ENCODE peak calls at places on chromosomes 5 and 9, in eight cellular contexts. Z, I, C, X, W, N, A and M are unnamed samples.
A peak's percentile ranks its signal among the peaks of the same experiment; 100 is the strongest.

GRCh38 chr9:33120620-33121019 is 44.1 kb upstream of the SMU1 start:
- DNase-seq in Z (no peak), I (no peak), C (no peak), X (no peak), W (no peak), N (no peak), A (no peak), M (no peak)

GRCh38 chr9:137982132-137982666 is 104.6 kb downstream of the CACNA1B start:
- DNase-seq in Z (no peak), I (no peak), C (no peak), X (peak; percentile 50), W (no peak), N (no peak), A (no peak), M (no peak)

GRCh38 chr9:89317282-89317681 is 1.0 kb upstream of the SECISBP2 start:
- DNase-seq in Z (no peak), I (no peak), C (no peak), X (peak; percentile 6), W (no peak), N (no peak), A (no peak), M (no peak)

GRCh38 chr9:90128587-90129190 is 513.9 kb downstream of the DIRAS2 start:
- DNase-seq in Z (no peak), I (no peak), C (no peak), X (no peak), W (no peak), N (no peak), A (no peak), M (no peak)

GRCh38 chr9:32251539-32251938 is 132.9 kb upstream of the ACO1 start:
- DNase-seq in Z (peak; percentile 64), I (no peak), C (no peak), X (peak; percentile 85), W (no peak), N (no peak), A (peak; percentile 15), M (peak; percentile 52)

GRCh38 chr9:93599571-93600403 is 23.4 kb downstream of the PHF2 start:
- DNase-seq in Z (no peak), I (peak; percentile 55), C (no peak), X (no peak), W (no peak), N (no peak), A (no peak), M (no peak)

GRCh38 chr9:72480931-72481330 is 40.5 kb upstream of the TMC1 start:
- DNase-seq in Z (no peak), I (no peak), C (no peak), X (no peak), W (no peak), N (no peak), A (no peak), M (no peak)

GRCh38 chr5:179118756-179119414 is 58.7 kb downstream of the ZNF354C start:
- DNase-seq in Z (no peak), I (peak; percentile 47), C (peak; percentile 22), X (no peak), W (no peak), N (no peak), A (no peak), M (no peak)

GRCh38 chr9:101235105-101235866 is 149.5 kb downstream of the BAAT start:
- DNase-seq in Z (peak; percentile 35), I (no peak), C (no peak), X (peak; percentile 42), W (no peak), N (no peak), A (no peak), M (peak; percentile 4)

GRCh38 chr5:116370149-116370548 is 204.5 kb downstream of the SEMA6A start:
- DNase-seq in Z (no peak), I (no peak), C (no peak), X (no peak), W (no peak), N (no peak), A (no peak), M (no peak)

GRCh38 chr5:73499187-73499586 is 945 bp downstream of the BTF3 start:
- DNase-seq in Z (no peak), I (no peak), C (no peak), X (peak; percentile 14), W (no peak), N (no peak), A (no peak), M (no peak)

GRCh38 chr9:79880626-79881025 is 308.9 kb downstream of the TLE4 start:
- DNase-seq in Z (peak; percentile 16), I (no peak), C (no peak), X (no peak), W (no peak), N (no peak), A (no peak), M (no peak)

GRCh38 chr5:153537225-153537624 is 46.8 kb downstream of the GRIA1 start:
- DNase-seq in Z (no peak), I (no peak), C (no peak), X (no peak), W (no peak), N (no peak), A (no peak), M (no peak)

GRCh38 chr9:573551-574410 is 267.7 kb upstream of the DMRT1 start:
- DNase-seq in Z (no peak), I (no peak), C (no peak), X (no peak), W (no peak), N (no peak), A (no peak), M (no peak)

GRCh38 chr5:54180616-54181015 is 129.8 kb downstream of the ARL15 start:
- DNase-seq in Z (no peak), I (no peak), C (no peak), X (no peak), W (no peak), N (no peak), A (no peak), M (no peak)

GRCh38 chr5:57366744-57367143 is 115.9 kb downstream of the ACTBL2 start:
- DNase-seq in Z (no peak), I (no peak), C (no peak), X (peak; percentile 45), W (no peak), N (no peak), A (no peak), M (no peak)

GRCh38 chr5:158317507-158317906 is 458.6 kb upstream of the CLINT1 start:
- DNase-seq in Z (no peak), I (no peak), C (no peak), X (no peak), W (no peak), N (no peak), A (no peak), M (no peak)

GRCh38 chr9:122334916-122335315 is 35.9 kb upstream of the PTGS1 start:
- DNase-seq in Z (no peak), I (no peak), C (no peak), X (peak; percentile 16), W (no peak), N (no peak), A (no peak), M (no peak)

GRCh38 chr5:151016700-151017099 is 3.7 kb upstream of the GPX3 start:
- DNase-seq in Z (no peak), I (no peak), C (no peak), X (peak; percentile 80), W (peak; percentile 46), N (no peak), A (no peak), M (no peak)

DNA sequence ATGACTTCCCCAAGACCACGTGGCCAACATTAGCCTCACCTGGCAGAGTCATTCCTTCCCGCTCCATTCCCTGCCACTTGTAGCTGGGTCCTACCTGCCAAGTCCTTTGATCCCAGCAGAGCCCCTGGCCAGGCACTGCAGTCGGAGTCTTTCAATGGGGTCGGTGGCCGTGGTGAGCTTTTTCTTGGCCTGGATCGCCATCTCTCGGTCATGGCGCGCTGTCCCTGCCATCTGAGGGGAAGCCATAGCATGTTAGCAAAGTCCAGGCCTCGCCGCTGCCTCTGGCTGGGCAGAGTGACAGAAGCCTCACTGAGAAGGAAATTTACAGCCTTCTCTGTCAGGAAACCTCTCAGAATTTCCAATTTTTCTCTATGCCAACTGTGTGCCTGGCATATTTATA is 17.5 kb downstream of the CAPSL start:
- DNase-seq in Z (no peak), I (no peak), C (no peak), X (no peak), W (no peak), N (no peak), A (no peak), M (no peak)
- TF ChIP-seq CTCF in Z (no peak), I (no peak), C (no peak), X (no peak), W (no peak), N (no peak), A (no peak), M (no peak)

GRCh38 chr9:123364241-123364824 is 8.3 kb downstream of the CRB2 start:
- DNase-seq in Z (peak; percentile 18), I (no peak), C (no peak), X (no peak), W (no peak), N (no peak), A (no peak), M (no peak)

GRCh38 chr9:123365881-123366528 is 10.0 kb downstream of the CRB2 start:
- DNase-seq in Z (no peak), I (no peak), C (no peak), X (no peak), W (no peak), N (no peak), A (no peak), M (no peak)

GRCh38 chr9:123368023-123368422 is 12.0 kb downstream of the CRB2 start:
- DNase-seq in Z (no peak), I (no peak), C (peak; percentile 55), X (no peak), W (no peak), N (no peak), A (no peak), M (no peak)

GRCh38 chr9:123362856-123363255 is 6.9 kb downstream of the CRB2 start:
- DNase-seq in Z (no peak), I (no peak), C (no peak), X (no peak), W (no peak), N (no peak), A (no peak), M (no peak)

GRCh38 chr9:123365287-123365880 is 9.4 kb downstream of the CRB2 start:
- DNase-seq in Z (no peak), I (no peak), C (no peak), X (no peak), W (no peak), N (no peak), A (no peak), M (no peak)
- TF ChIP-seq CTCF in Z (peak; percentile 27), I (no peak), C (no peak), X (peak; percentile 18), W (no peak), N (no peak), A (no peak), M (no peak)

GRCh38 chr9:35660966-35661413 is 2.9 kb downstream of the CCDC107 start:
- DNase-seq in Z (no peak), I (no peak), C (no peak), X (peak; percentile 51), W (no peak), N (no peak), A (peak; percentile 1), M (no peak)
- TF ChIP-seq CTCF in Z (no peak), I (no peak), C (peak; percentile 33), X (peak; percentile 19), W (peak; percentile 50), N (peak; percentile 59), A (no peak), M (peak; percentile 45)

DNA sequence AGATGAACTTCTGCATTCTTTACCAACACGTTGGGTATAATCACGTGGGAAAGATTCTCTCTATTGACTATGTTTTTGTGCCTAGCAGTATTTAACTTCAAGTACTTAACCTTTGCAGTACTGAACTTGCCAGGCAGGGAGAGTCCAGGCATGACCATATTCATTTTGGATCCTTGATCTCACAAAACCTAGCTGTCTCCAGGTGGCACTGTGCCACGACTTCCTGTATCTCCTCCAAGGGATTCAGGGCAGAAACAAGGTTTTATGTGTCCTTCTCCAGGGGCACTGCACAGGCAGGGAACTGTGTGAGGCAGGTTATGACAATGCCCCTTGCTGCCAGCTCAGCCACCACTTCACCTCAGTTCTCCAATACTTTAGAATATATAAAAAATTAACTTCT is 11.7 kb upstream of the IFNA5 start:
- DNase-seq in Z (no peak), I (no peak), C (no peak), X (no peak), W (no peak), N (no peak), A (no peak), M (no peak)
- TF ChIP-seq CTCF in Z (no peak), I (no peak), C (no peak), X (no peak), W (no peak), N (no peak), A (no peak), M (no peak)